ENCODE peak calls at places on chromosomes 5 and 9, in six cellular contexts. H is HepG2, S is Panc1, T is upper lobe of left lung, K is K562, X is GM12878. V is an unnamed sample.

GRCh38 chr5:142925795-142926194 is 155.6 kb downstream of the ARHGAP26 start:
- ATAC-seq in H (no peak), S (no peak), X (no peak), T (no peak), K (no peak), V (peak; percentile 70)

GRCh38 chr9:700365-701282 is 140.9 kb upstream of the DMRT1 start:
- ATAC-seq in K (no peak), S (no peak), X (peak; percentile 69), T (no peak), H (no peak), V (no peak)

GRCh38 chr9:114071197-114071795 is 6.8 kb downstream of the AMBP start:
- ATAC-seq in K (no peak), H (no peak), X (no peak), T (no peak), S (no peak), V (no peak)

GRCh38 chr5:58922392-58923171 is 339.7 kb downstream of the RAB3C start:
- ATAC-seq in X (no peak), H (no peak), T (peak; percentile 72), K (no peak), S (no peak), V (peak; percentile 81)

GRCh38 chr5:142425286-142426065 is 100.7 kb upstream of the SPRY4 start:
- ATAC-seq in H (no peak), K (no peak), S (no peak), X (no peak), T (no peak), V (no peak)

GRCh38 chr9:23598994-23599393 is 227.0 kb downstream of the ELAVL2 start:
- ATAC-seq in K (no peak), H (no peak), S (no peak), T (no peak), X (no peak), V (no peak)

GRCh38 chr5:160369990-160370712 is at the start of gene C1QTNF2:
- ATAC-seq in T (no peak), S (peak; percentile 83), K (peak; percentile 71), H (peak; percentile 78), X (peak; percentile 69), V (peak; percentile 88)

GRCh38 chr5:62779010-62779422 is 200.4 kb downstream of the LRRC70 start:
- ATAC-seq in S (peak; percentile 87), X (peak; percentile 87), T (no peak), H (peak; percentile 95), K (peak; percentile 87), V (peak; percentile 46)

GRCh38 chr9:135211524-135211890 is 124.0 kb downstream of the OLFM1 start:
- ATAC-seq in S (no peak), X (no peak), K (no peak), T (no peak), H (no peak), V (no peak)

GRCh38 chr5:150579462-150580400 is 60.7 kb upstream of the SYNPO start:
- ATAC-seq in S (no peak), K (no peak), H (no peak), T (no peak), X (no peak), V (no peak)

GRCh38 chr5:173857231-173857630 is 30.9 kb upstream of the CPEB4 start:
- ATAC-seq in X (no peak), H (no peak), S (no peak), T (no peak), K (no peak), V (no peak)

GRCh38 chr9:101324245-101324804 is 60.5 kb downstream of the BAAT start:
- ATAC-seq in T (no peak), S (no peak), X (no peak), K (no peak), H (peak; percentile 67), V (no peak)

DNA sequence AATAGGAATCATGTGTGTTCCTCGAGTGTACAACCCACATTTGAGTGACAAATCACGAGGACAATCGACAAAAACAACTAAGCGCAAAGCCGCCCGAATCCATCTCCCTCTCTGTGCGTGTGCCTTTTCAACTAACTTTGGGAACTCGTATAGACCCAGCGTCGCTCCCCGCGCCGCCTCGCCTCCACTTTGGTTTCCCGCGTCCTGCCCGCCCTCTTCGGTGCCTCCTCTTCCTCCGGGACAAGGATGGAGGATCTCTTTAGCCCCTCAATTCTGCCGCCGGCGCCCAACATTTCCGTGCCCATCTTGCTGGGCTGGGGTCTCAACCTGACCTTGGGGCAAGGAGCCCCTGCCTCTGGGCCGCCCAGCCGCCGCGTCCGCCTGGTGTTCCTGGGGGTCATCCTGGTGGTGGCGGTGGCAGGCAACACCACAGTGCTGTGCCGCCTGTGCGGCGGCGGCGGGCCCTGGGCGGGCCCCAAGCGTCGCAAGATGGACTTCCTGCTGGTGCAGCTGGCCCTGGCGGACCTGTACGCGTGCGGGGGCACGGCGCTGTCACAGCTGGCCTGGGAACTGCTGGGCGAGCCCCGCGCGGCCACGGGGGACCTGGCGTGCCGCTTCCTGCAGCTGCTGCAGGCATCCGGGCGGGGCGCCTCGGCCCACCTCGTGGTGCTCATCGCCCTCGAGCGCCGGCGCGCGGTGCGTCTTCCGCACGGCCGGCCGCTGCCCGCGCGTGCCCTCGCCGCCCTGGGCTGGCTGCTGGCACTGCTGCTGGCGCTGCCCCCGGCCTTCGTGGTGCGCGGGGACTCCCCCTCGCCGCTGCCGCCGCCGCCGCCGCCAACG is at the start of gene GPR150:
- ATAC-seq in T (peak; percentile 63), H (peak; percentile 78), X (peak; percentile 79), K (no peak), S (peak; percentile 82), V (peak; percentile 76)
- TF ChIP-seq POLR2AphosphoS5 in T (no peak), H (no peak), X (peak; percentile 39), K (no peak), S (no peak), V (no peak)

GRCh38 chr5:138752951-138753793 is at the start of gene CTNNA1:
- ATAC-seq in H (peak; percentile 76), S (peak; percentile 84), T (peak; percentile 88), X (peak; percentile 68), K (peak; percentile 77), V (peak; percentile 82)
- TF ChIP-seq CTCF in H (peak; percentile 10), S (no peak), T (no peak), X (no peak), K (no peak), V (peak; percentile 37)

GRCh38 chr5:176741566-176742211 is 68.7 kb upstream of the UNC5A start:
- ATAC-seq in K (no peak), X (peak; percentile 77), S (no peak), H (no peak), T (no peak), V (no peak)

GRCh38 chr5:176743136-176743827 is 67.1 kb upstream of the UNC5A start:
- ATAC-seq in T (no peak), H (no peak), S (no peak), X (no peak), K (no peak), V (no peak)

GRCh38 chr5:176742246-176743105 is 67.9 kb upstream of the UNC5A start:
- ATAC-seq in K (no peak), S (peak; percentile 23), X (peak; percentile 27), T (no peak), H (no peak), V (no peak)

GRCh38 chr5:176744584-176744965 is 65.8 kb upstream of the UNC5A start:
- ATAC-seq in S (no peak), K (peak; percentile 54), H (no peak), X (no peak), T (no peak), V (no peak)

DNA sequence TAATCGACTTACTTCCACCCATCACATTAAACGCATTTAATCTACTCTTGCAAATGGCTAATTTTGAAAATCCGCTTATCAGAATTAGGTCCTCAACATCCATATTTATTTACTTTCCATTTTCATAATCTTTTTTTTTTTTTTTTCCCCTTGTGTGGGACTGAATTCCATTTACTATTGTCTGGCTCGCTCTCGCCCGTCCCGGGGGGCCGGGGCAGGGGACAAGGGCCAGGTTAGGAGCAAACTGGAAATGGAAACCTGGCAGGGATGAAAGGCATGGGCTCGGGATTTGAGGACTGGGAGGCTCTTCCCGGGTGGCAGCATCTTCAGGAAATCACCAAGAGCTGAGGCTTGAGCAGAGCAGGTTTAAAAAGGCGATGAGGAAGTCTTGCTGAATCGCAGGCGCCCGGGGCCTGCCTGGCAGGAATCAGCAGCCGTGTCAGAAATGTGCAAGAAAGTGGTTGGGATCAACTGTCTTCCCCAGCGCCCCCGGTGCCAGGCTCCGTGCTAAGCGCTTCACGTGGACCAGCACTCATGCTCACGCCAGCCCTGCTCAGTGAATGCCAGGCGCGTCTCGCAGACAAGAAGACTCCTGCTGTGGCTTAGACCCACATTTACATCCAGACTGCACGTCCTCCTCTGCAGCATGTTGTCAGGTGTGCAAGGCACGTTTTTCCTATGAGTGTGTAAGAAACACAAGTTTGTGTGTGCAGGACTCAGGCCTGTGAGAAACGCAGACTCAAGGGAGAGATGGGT is 66.4 kb upstream of the UNC5A start:
- ATAC-seq in T (no peak), S (no peak), X (no peak), H (no peak), K (no peak), V (no peak)
- TF ChIP-seq POLR2AphosphoS5 in T (no peak), S (no peak), X (no peak), H (no peak), K (no peak), V (no peak)

GRCh38 chr9:94005272-94005901 is 50.2 kb upstream of the BARX1 start:
- ATAC-seq in K (no peak), S (no peak), T (no peak), X (no peak), H (no peak), V (no peak)

GRCh38 chr9:93996863-93997262 is 41.7 kb upstream of the BARX1 start:
- ATAC-seq in T (no peak), H (no peak), K (no peak), S (no peak), X (no peak), V (no peak)

GRCh38 chr9:94002316-94003140 is 47.4 kb upstream of the BARX1 start:
- ATAC-seq in T (no peak), K (peak; percentile 88), H (peak; percentile 73), X (peak; percentile 53), S (peak; percentile 51), V (no peak)
- TF ChIP-seq CTCF in T (no peak), K (peak; percentile 89), H (peak; percentile 80), X (peak; percentile 48), S (peak; percentile 76), V (peak; percentile 64)

GRCh38 chr9:122912671-122912963 is 506 bp downstream of the ZBTB6 start:
- ATAC-seq in T (no peak), H (no peak), S (no peak), K (no peak), X (no peak), V (no peak)

DNA sequence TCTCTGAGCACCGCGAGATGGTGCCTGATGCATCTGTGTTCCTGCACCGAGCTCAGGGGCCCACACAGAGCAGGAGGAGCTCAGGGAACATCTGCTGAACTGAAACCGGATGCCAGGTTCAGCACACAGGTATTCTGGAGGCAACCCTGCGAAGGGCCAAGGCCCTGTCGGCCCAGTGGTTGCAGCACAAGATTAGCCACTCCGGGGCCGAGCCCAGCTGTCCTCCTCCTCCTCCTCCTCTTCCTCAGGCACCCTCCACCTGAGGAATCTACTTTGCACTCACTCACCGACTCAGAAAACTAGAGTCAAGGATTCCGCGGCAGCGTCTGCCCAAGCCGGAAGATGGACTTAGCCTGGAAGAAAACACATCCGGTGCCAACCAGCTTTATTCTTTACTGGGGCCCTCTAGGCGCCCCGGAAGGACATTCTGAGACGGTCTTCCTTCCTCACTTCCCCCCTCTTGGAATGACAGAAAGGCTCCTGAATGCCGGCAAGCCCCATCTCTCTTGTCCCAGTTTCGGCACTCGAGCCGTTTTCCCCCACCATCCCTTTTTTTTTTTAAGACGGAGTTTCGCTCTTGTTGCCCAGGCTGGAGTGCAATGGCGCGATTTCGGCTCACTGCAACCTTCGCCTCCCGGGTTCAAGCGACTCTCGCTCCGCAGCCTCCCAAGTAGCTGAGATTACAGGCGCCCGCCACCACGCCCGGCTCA is at the start of gene ZBTB6:
- ATAC-seq in T (peak; percentile 95), H (peak; percentile 99), S (peak; percentile 99), X (peak; percentile 98), K (peak; percentile 98), V (peak; percentile 90)
- TF ChIP-seq POLR2AphosphoS5 in T (peak; percentile 79), H (peak; percentile 73), S (peak; percentile 84), X (peak; percentile 97), K (peak; percentile 70), V (peak; percentile 30)

GRCh38 chr5:79200573-79201183 is 35.3 kb upstream of the JMY start:
- ATAC-seq in X (peak; percentile 94), S (peak; percentile 78), H (peak; percentile 90), K (peak; percentile 96), T (no peak), V (no peak)
- TF ChIP-seq CTCF in X (peak; percentile 58), S (peak; percentile 69), H (peak; percentile 54), K (peak; percentile 71), T (no peak), V (peak; percentile 43)

V was measured in gastroesophageal sphincter.